ENCODE peak calls at places on chromosome 15, in nine cellular contexts. E is neural crest cell; W is NCI-H1105 treated with DMSO at 0.1 percent for 48 hours; I is effector memory CD8-positive, alpha-beta T cell; G is natural killer cell; H is ovary; V is effector CD4-positive, alpha-beta T cell; M is H1; U is GM06990. S is an unnamed sample.

GRCh38 chr15:28967071-28967470 is 81.3 kb downstream of the APBA2 start:
- DNase-seq in E (no peak), W (no peak), I (no peak), G (no peak), H (no peak), V (no peak), M (no peak), U (no peak), S (no peak)

GRCh38 chr15:39931615-39932014 is 2.3 kb upstream of the EIF2AK4 start:
- DNase-seq in E (no peak), W (no peak), I (no peak), G (no peak), H (no peak), V (no peak), M (no peak), U (no peak), S (no peak)

GRCh38 chr15:88833196-88833595 is 30.0 kb downstream of the ACAN start:
- DNase-seq in E (no peak), W (no peak), I (no peak), G (no peak), H (no peak), V (no peak), M (no peak), U (no peak), S (no peak)

GRCh38 chr15:99085413-99086326 is 19.2 kb upstream of the SYNM start:
- DNase-seq in E (no peak), W (no peak), I (no peak), G (no peak), H (no peak), V (no peak), M (no peak), U (no peak), S (no peak)

GRCh38 chr15:78316211-78317077 is 17.0 kb upstream of the SKIC8 start:
- DNase-seq in E (peak; percentile 54), W (no peak), I (no peak), G (no peak), H (no peak), V (no peak), M (peak; percentile 62), U (no peak), S (no peak)

GRCh38 chr15:60077581-60078359 is 73.7 kb downstream of the FOXB1 start:
- DNase-seq in E (no peak), W (no peak), I (no peak), G (no peak), H (no peak), V (no peak), M (no peak), U (no peak), S (no peak)

GRCh38 chr15:48759921-48760320 is 50.9 kb downstream of the CEP152 start:
- DNase-seq in E (no peak), W (no peak), I (no peak), G (no peak), H (no peak), V (no peak), M (no peak), U (no peak), S (no peak)

GRCh38 chr15:39976291-39977274 is 42.7 kb downstream of the EIF2AK4 start:
- DNase-seq in E (peak; percentile 16), W (peak; percentile 54), I (no peak), G (no peak), H (peak; percentile 66), V (no peak), M (peak; percentile 80), U (no peak), S (no peak)

GRCh38 chr15:97502038-97502437 is 458.5 kb upstream of the ARRDC4 start:
- DNase-seq in E (no peak), W (no peak), I (no peak), G (no peak), H (no peak), V (no peak), M (no peak), U (no peak), S (no peak)

GRCh38 chr15:96153938-96154337 is 176.6 kb upstream of the NR2F2 start:
- DNase-seq in E (no peak), W (no peak), I (no peak), G (no peak), H (no peak), V (no peak), M (no peak), U (no peak), S (no peak)

GRCh38 chr15:23035964-23036566 is 3.3 kb downstream of the TUBGCP5 start:
- DNase-seq in E (peak; percentile 65), W (peak; percentile 10), I (peak; percentile 37), G (peak; percentile 25), H (no peak), V (peak; percentile 42), M (peak; percentile 86), U (peak; percentile 27), S (no peak)

GRCh38 chr15:38176155-38176554 is 76.5 kb upstream of the SPRED1 start:
- DNase-seq in E (no peak), W (no peak), I (no peak), G (no peak), H (no peak), V (no peak), M (no peak), U (peak; percentile 57), S (no peak)

GRCh38 chr15:56473017-56473416 is 8.1 kb upstream of the MNS1 start:
- DNase-seq in E (no peak), W (no peak), I (no peak), G (no peak), H (no peak), V (no peak), M (no peak), U (no peak), S (no peak)

GRCh38 chr15:40925495-40925862 is 3.7 kb upstream of the DLL4 start:
- DNase-seq in E (no peak), W (no peak), I (no peak), G (no peak), H (no peak), V (no peak), M (no peak), U (no peak), S (no peak)

S was measured in CD14-positive monocyte.